ENCODE peak calls at places on chromosomes 6 and 20, in ten cellular contexts. U, Q, V, C, M, S, A, F, L and H are unnamed samples.

GRCh38 chr6:46465294-46466165 is 25.7 kb downstream of the RCAN2 start:
- DNase-seq in U (no peak), Q (no peak), V (no peak), C (peak), M (no peak), S (no peak), A (no peak), F (no peak), L (no peak), H (no peak)

GRCh38 chr6:121868191-121868590 is 432.7 kb downstream of the GJA1 start:
- DNase-seq in U (no peak), Q (no peak), V (no peak), C (no peak), M (no peak), S (no peak), A (no peak), F (no peak), L (no peak), H (no peak)

GRCh38 chr20:38296433-38296832 is 7.5 kb upstream of the BPI start:
- DNase-seq in U (no peak), Q (no peak), V (no peak), C (no peak), M (no peak), S (no peak), A (no peak), F (no peak), L (no peak), H (no peak)

GRCh38 chr6:43020847-43021246 is 576 bp upstream of the RRP36 start:
- DNase-seq in U (peak), Q (no peak), V (no peak), C (no peak), M (no peak), S (peak), A (no peak), F (peak), L (no peak), H (no peak)

GRCh38 chr6:45477785-45478184 is 100.1 kb upstream of the SUPT3H start:
- DNase-seq in U (no peak), Q (no peak), V (no peak), C (peak), M (no peak), S (no peak), A (no peak), F (no peak), L (no peak), H (no peak)

GRCh38 chr6:109406196-109406595 is 23.9 kb upstream of the CD164 start:
- DNase-seq in U (no peak), Q (no peak), V (no peak), C (peak), M (no peak), S (no peak), A (no peak), F (no peak), L (no peak), H (no peak)

GRCh38 chr6:113632220-113632864 is 224.8 kb upstream of the MARCKS start:
- DNase-seq in U (no peak), Q (peak), V (peak), C (peak), M (no peak), S (peak), A (peak), F (no peak), L (no peak), H (peak)

GRCh38 chr6:149150999-149151398 is 166.5 kb upstream of the TAB2 start:
- DNase-seq in U (no peak), Q (no peak), V (no peak), C (peak), M (no peak), S (no peak), A (no peak), F (no peak), L (no peak), H (peak)

GRCh38 chr6:72182337-72183246 is 296.2 kb downstream of the RIMS1 start:
- DNase-seq in U (peak), Q (peak), V (peak), C (peak), M (peak), S (peak), A (peak), F (peak), L (no peak), H (peak)

DNA sequence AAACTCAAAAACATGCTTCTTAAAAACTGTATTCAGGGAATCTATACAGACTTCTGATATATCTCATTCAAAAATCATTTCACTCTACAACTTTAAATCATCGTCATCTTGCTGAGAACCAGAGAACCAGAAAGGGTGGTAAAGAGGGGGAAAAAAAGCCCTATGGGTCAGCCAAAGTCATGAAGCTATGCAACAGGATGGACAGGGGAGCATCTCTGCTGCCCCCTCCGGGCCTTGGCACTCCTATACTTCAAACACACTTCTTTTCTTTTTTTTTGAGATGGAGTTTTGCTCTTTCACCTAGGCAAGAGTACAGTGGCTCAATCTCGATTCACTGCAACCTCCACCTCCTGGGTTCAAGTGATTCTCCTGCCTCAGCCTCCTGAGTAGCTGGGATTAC is 73.5 kb upstream of the NFATC2 start:
- DNase-seq in U (no peak), Q (no peak), V (no peak), C (no peak), M (no peak), S (no peak), A (no peak), F (peak), L (no peak), H (peak)
- TF ChIP-seq CTCF in U (no peak), Q (no peak), V (no peak), C (no peak), M (no peak), S (no peak), A (peak), F (peak), L (no peak), H (peak)

GRCh38 chr6:28988536-28989415 is 16.3 kb downstream of the ZNF311 start:
- DNase-seq in U (peak), Q (peak), V (peak), C (peak), M (peak), S (peak), A (no peak), F (peak), L (no peak), H (peak)
- TF ChIP-seq CTCF in U (peak), Q (peak), V (no peak), C (peak), M (peak), S (peak), A (no peak), F (peak), L (no peak), H (peak)

GRCh38 chr20:48921883-48922867 is 664 bp downstream of the ARFGEF2 start:
- DNase-seq in U (peak), Q (peak), V (no peak), C (peak), M (no peak), S (peak), A (peak), F (peak), L (no peak), H (no peak)

GRCh38 chr20:48923149-48923718 is 1.7 kb downstream of the ARFGEF2 start:
- DNase-seq in U (no peak), Q (peak), V (no peak), C (no peak), M (no peak), S (no peak), A (no peak), F (no peak), L (no peak), H (no peak)

GRCh38 chr20:48919882-48920526 is 1.5 kb upstream of the ARFGEF2 start:
- DNase-seq in U (peak), Q (no peak), V (no peak), C (no peak), M (no peak), S (no peak), A (peak), F (no peak), L (no peak), H (no peak)

GRCh38 chr20:48920527-48921167 is 864 bp upstream of the ARFGEF2 start:
- DNase-seq in U (no peak), Q (no peak), V (no peak), C (no peak), M (no peak), S (no peak), A (no peak), F (no peak), L (no peak), H (no peak)

GRCh38 chr20:48921168-48921882 is at the start of gene ARFGEF2:
- DNase-seq in U (peak), Q (peak), V (peak), C (peak), M (peak), S (peak), A (peak), F (peak), L (peak), H (peak)
- TF ChIP-seq CTCF in U (no peak), Q (no peak), V (no peak), C (no peak), M (peak), S (no peak), A (no peak), F (no peak), L (no peak), H (peak)

DNA sequence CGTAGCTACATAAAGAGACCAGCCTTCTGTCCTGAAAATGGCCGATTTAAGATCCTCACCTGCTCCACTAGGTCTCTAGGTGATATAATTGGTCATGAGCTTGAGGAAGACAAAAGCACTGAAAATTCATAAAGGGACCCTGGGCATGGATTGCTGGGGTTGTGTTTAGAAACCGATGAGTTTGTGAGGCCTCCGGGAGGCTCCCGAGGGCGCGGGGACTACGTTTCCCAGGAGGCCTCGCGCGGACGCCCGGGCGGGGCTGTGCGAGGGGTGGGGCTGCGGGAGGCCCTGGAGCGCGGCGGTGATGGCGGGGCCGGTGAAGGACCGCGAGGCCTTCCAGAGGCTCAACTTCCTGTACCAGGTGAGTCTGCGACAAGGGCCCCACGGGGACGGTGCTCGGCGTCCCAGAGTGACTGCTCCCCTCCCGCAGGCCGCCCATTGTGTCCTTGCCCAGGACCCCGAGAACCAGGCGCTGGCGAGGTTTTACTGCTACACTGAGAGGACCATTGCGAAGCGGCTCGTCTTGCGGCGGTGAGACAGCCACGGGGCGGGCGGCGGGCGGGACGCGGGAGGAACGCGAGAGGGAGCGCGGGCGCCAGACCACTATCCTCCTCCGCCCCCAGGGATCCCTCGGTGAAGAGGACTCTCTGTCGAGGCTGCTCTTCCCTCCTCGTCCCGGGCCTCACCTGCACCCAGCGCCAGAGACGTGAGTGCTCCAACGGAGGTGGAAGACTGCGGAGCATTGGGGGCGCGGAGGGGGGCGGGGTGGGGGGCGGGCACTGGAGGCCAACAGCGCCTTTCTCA is at the start of gene RPP21:
- DNase-seq in U (peak), Q (peak), V (peak), C (peak), M (peak), S (peak), A (peak), F (peak), L (peak), H (peak)
- TF ChIP-seq CTCF in U (no peak), Q (no peak), V (no peak), C (no peak), M (no peak), S (no peak), A (no peak), F (no peak), L (no peak), H (no peak)

GRCh38 chr20:4524307-4524706 is 197.4 kb upstream of the PRND start:
- DNase-seq in U (no peak), Q (no peak), V (no peak), C (no peak), M (no peak), S (no peak), A (no peak), F (no peak), L (no peak), H (no peak)
- TF ChIP-seq CTCF in U (no peak), Q (no peak), V (no peak), C (no peak), M (peak), S (no peak), A (no peak), F (no peak), L (no peak), H (no peak)

GRCh38 chr6:2853766-2854393 is 12.2 kb upstream of the SERPINB1 start:
- DNase-seq in U (no peak), Q (peak), V (no peak), C (peak), M (no peak), S (peak), A (no peak), F (peak), L (no peak), H (peak)
- TF ChIP-seq CTCF in U (no peak), Q (peak), V (no peak), C (peak), M (peak), S (peak), A (peak), F (peak), L (peak), H (no peak)

GRCh38 chr6:30396833-30397479 is 52.0 kb downstream of the RPP21 start:
- DNase-seq in U (peak), Q (peak), V (peak), C (peak), M (peak), S (peak), A (peak), F (peak), L (peak), H (peak)

GRCh38 chr6:30399390-30400058 is 54.6 kb downstream of the RPP21 start:
- DNase-seq in U (no peak), Q (no peak), V (no peak), C (peak), M (no peak), S (peak), A (no peak), F (no peak), L (no peak), H (no peak)

GRCh38 chr6:30394139-30394538 is 49.2 kb downstream of the RPP21 start:
- DNase-seq in U (no peak), Q (no peak), V (no peak), C (no peak), M (no peak), S (no peak), A (no peak), F (no peak), L (no peak), H (no peak)

DNA sequence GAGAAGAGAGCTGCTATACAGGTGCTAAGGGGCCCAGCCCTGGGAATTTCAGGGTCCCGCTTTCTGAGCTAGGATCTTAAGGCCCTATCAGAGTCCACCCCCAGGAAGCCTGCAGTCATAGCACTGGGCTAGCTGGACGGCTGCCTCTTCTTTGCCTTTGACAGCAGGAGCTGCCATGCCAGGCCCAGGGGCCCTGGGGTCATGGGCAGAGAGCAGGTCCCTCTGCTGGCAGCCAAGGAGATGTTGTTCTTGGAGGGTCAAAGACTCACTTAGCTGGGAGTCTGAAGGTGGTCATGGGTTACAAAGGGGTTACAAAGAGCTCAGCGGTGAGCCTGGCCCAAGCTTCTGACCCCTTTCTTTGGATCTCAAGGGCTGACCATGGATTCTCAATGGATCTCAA is 52.7 kb downstream of the RPP21 start:
- DNase-seq in U (no peak), Q (no peak), V (no peak), C (no peak), M (no peak), S (no peak), A (no peak), F (peak), L (no peak), H (peak)
- TF ChIP-seq CTCF in U (no peak), Q (no peak), V (no peak), C (no peak), M (no peak), S (no peak), A (no peak), F (peak), L (no peak), H (no peak)

GRCh38 chr6:151652338-151652737 is 155.1 kb upstream of the ESR1 start:
- DNase-seq in U (no peak), Q (no peak), V (no peak), C (peak), M (no peak), S (peak), A (no peak), F (no peak), L (no peak), H (no peak)

GRCh38 chr6:151651639-151652038 is 155.8 kb upstream of the ESR1 start:
- DNase-seq in U (no peak), Q (no peak), V (no peak), C (no peak), M (no peak), S (no peak), A (no peak), F (no peak), L (no peak), H (no peak)

GRCh38 chr6:151649835-151650234 is 156.0 kb downstream of the CCDC170 start:
- DNase-seq in U (no peak), Q (no peak), V (no peak), C (no peak), M (no peak), S (no peak), A (no peak), F (no peak), L (no peak), H (no peak)

DNA sequence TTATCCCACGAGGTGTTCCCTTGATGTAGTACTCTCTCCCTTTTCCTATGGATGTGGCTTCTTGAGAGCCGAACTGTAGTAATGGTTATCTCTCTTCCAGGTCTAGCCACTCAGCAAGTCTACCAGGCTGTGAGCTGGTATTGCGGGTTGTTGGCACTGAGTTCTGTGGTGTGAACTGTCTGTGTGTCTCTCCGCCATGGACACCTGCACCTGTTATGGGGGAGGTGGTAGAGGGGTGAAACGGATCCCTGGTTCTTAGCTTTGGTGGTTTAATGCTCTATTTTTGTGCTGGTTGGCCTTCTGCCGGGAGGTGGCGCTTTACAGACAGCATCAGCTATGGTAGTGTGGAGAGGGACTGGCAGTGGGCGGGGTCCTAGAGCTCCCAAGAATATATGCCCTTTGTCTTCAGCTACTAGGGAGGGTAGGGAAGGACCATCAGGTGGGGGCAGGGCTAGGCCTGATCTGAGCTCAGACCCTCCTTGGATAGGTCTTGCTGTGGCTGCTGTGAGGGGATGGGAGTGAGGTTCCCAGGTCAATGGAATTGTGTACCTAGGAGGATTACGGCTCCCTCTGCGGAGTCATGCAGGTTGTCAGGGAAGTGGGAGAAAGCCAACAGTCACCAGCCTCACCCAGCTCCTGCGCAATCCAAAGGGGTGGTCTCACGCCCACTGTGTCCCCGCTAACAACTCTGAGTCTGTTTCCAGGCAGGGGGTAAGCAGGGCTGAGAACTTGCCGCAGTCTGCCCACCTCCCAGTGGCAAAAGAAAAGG is 154.2 kb downstream of the CCDC170 start:
- DNase-seq in U (peak), Q (peak), V (no peak), C (no peak), M (peak), S (no peak), A (no peak), F (peak), L (no peak), H (peak)
- TF ChIP-seq CTCF in U (no peak), Q (peak), V (no peak), C (peak), M (no peak), S (no peak), A (no peak), F (peak), L (no peak), H (peak)

GRCh38 chr6:169370054-169370453 is 116.4 kb upstream of the THBS2 start:
- DNase-seq in U (no peak), Q (no peak), V (no peak), C (peak), M (no peak), S (no peak), A (no peak), F (no peak), L (no peak), H (no peak)
- TF ChIP-seq CTCF in U (no peak), Q (no peak), V (no peak), C (no peak), M (no peak), S (no peak), A (no peak), F (no peak), L (no peak), H (no peak)